ENCODE peak calls at places on chromosomes 16 and 17, in seven cellular contexts. N is HT-29; D is Jurkat, Clone E6-1; Q is HCT116; R is glomerular endothelial cell; Z is hypothalamus; K is activated CD4-positive, alpha-beta T cell treated with anti-CD3 and anti-CD28 coated beads for 48 hours. T is an unnamed sample.

GRCh38 chr16:71474864-71475263 is 12.8 kb upstream of the ZNF23 start:
- DNase-seq in Q (peak), K (no peak), D (no peak), N (no peak), Z (no peak), R (no peak), T (no peak)

GRCh38 chr17:8393470-8394231 is 4.0 kb downstream of the RNF222 start:
- DNase-seq in Z (no peak), K (peak), Q (no peak), D (no peak), R (no peak), N (no peak), T (no peak)

GRCh38 chr17:31654936-31655335 is 204.1 kb downstream of the COPRS start:
- DNase-seq in R (no peak), N (no peak), Q (no peak), D (peak), Z (no peak), K (peak), T (peak)

GRCh38 chr16:87447323-87447722 is 45.5 kb downstream of the ZCCHC14 start:
- DNase-seq in R (no peak), N (no peak), D (no peak), Z (no peak), Q (no peak), K (no peak), T (no peak)

GRCh38 chr17:34578016-34578415 is 1.4 kb upstream of the TMEM132E start:
- DNase-seq in Z (no peak), D (no peak), N (no peak), K (no peak), R (no peak), Q (no peak), T (no peak)

GRCh38 chr17:31919802-31920525 is 16.8 kb upstream of the SUZ12 start:
- DNase-seq in K (peak), Q (no peak), N (no peak), R (no peak), Z (no peak), D (no peak), T (no peak)

GRCh38 chr17:27544350-27545131 is 86.4 kb upstream of the LGALS9 start:
- DNase-seq in K (peak), Z (no peak), N (no peak), Q (no peak), R (no peak), D (peak), T (peak)

GRCh38 chr16:85136213-85136704 is 24.0 kb upstream of the CIBAR2 start:
- DNase-seq in Q (no peak), K (no peak), N (no peak), D (no peak), Z (no peak), R (no peak), T (no peak)

GRCh38 chr17:66537518-66537917 is 235.1 kb downstream of the PRKCA start:
- DNase-seq in K (no peak), Z (no peak), R (no peak), Q (no peak), D (no peak), N (no peak), T (no peak)

GRCh38 chr17:63024716-63025115 is 58.7 kb downstream of the TANC2 start:
- DNase-seq in R (no peak), D (no peak), N (no peak), Z (no peak), K (no peak), Q (no peak), T (no peak)

GRCh38 chr17:50952889-50953288 is 86.7 kb upstream of the TOB1 start:
- DNase-seq in R (no peak), Z (no peak), D (no peak), Q (no peak), N (no peak), K (no peak), T (no peak)

GRCh38 chr17:6683081-6683684 is 30.0 kb downstream of the SLC13A5 start:
- DNase-seq in Z (no peak), N (no peak), Q (no peak), D (no peak), R (no peak), K (no peak), T (no peak)

GRCh38 chr17:39702901-39703893 is 3.3 kb downstream of the ERBB2 start:
- DNase-seq in N (no peak), R (no peak), K (no peak), Z (no peak), Q (no peak), D (no peak), T (no peak)

GRCh38 chr17:63001689-63002394 is 35.8 kb downstream of the TANC2 start:
- DNase-seq in D (no peak), N (no peak), Z (no peak), K (no peak), R (no peak), Q (no peak), T (no peak)

GRCh38 chr17:79843475-79843916 is 4.3 kb upstream of the CBX4 start:
- DNase-seq in Q (no peak), R (no peak), K (peak), D (no peak), Z (no peak), N (no peak), T (no peak)

GRCh38 chr16:1330260-1330914 is 3.1 kb upstream of the BAIAP3 start:
- DNase-seq in D (no peak), Q (no peak), R (no peak), N (peak), K (peak), Z (no peak), T (no peak)

GRCh38 chr17:66717680-66718079 is 117.2 kb upstream of the CACNG5 start:
- DNase-seq in D (no peak), R (no peak), K (no peak), Z (no peak), Q (no peak), N (peak), T (no peak)

GRCh38 chr17:16934836-16935235 is 37.1 kb downstream of the TNFRSF13B start:
- DNase-seq in D (no peak), N (no peak), R (no peak), K (no peak), Q (no peak), Z (no peak), T (peak)

GRCh38 chr16:27221576-27222498 is 18.5 kb downstream of the KDM8 start:
- DNase-seq in Q (no peak), R (no peak), D (no peak), N (no peak), Z (no peak), K (no peak), T (no peak)

GRCh38 chr17:49729074-49729473 is 21.3 kb upstream of the SLC35B1 start:
- DNase-seq in K (no peak), R (no peak), D (no peak), N (no peak), Q (no peak), Z (no peak), T (no peak)

GRCh38 chr16:3458278-3458851 is 14.9 kb downstream of the NAA60 start:
- DNase-seq in Z (peak), N (peak), Q (no peak), K (no peak), R (no peak), D (no peak), T (no peak)

GRCh38 chr17:9676742-9677387 is 31.5 kb downstream of the USP43 start:
- DNase-seq in K (peak), Q (peak), Z (no peak), R (no peak), D (no peak), N (peak), T (no peak)

GRCh38 chr16:87496101-87496801 is 3.4 kb upstream of the ZCCHC14 start:
- DNase-seq in N (no peak), D (no peak), K (peak), R (no peak), Z (no peak), Q (no peak), T (no peak)

GRCh38 chr17:28125530-28126382 is 83.3 kb downstream of the NLK start:
- DNase-seq in K (no peak), Z (no peak), Q (no peak), D (no peak), R (no peak), N (peak), T (no peak)